ENCODE peak calls at places on chromosomes 6 and 20, in eight cellular contexts. W, X, M, D, S, P, T and Q are unnamed samples.

GRCh38 chr20:51128198-51128597 is 105.3 kb upstream of the KCNG1 start:
- DNase-seq in T (no peak), D (peak), S (no peak), X (peak), P (no peak), M (no peak), W (peak), Q (peak)

GRCh38 chr6:98014791-98015201 is 731.8 kb upstream of the MMS22L start:
- DNase-seq in W (no peak), X (no peak), S (no peak), M (no peak), P (no peak), D (no peak), T (no peak), Q (no peak)

GRCh38 chr20:2705931-2706645 is 13.5 kb downstream of the EBF4 start:
- DNase-seq in M (no peak), T (peak), D (no peak), S (no peak), W (no peak), P (no peak), X (no peak), Q (no peak)

GRCh38 chr20:59526242-59527225 is 77.8 kb upstream of the PHACTR3 start:
- DNase-seq in D (no peak), X (no peak), P (no peak), W (no peak), M (no peak), S (no peak), T (no peak), Q (no peak)

GRCh38 chr6:32941412-32941784 is 570 bp upstream of the HLA-DMB start:
- DNase-seq in M (no peak), S (no peak), X (peak), P (no peak), D (no peak), T (no peak), W (no peak), Q (no peak)

GRCh38 chr6:12806811-12807210 is 90.2 kb downstream of the PHACTR1 start:
- DNase-seq in X (no peak), S (no peak), T (no peak), M (no peak), D (no peak), W (no peak), P (no peak), Q (no peak)

GRCh38 chr20:56689852-56690485 is 60.9 kb downstream of the TFAP2C start:
- DNase-seq in D (peak), M (no peak), W (no peak), T (no peak), P (no peak), S (no peak), X (no peak), Q (peak)

GRCh38 chr6:99739526-99739925 is 132.9 kb downstream of the PRDM13 start:
- DNase-seq in D (no peak), X (no peak), M (no peak), T (no peak), S (no peak), W (no peak), P (peak), Q (no peak)

GRCh38 chr6:63510353-63510686 is 62.0 kb upstream of the LOC128125822 start:
- DNase-seq in D (no peak), S (no peak), W (no peak), P (no peak), X (no peak), T (no peak), M (no peak), Q (no peak)

GRCh38 chr6:57216235-57217101 is 5.6 kb downstream of the RAB23 start:
- DNase-seq in S (peak), P (peak), X (no peak), T (no peak), D (no peak), M (no peak), W (no peak), Q (peak)

GRCh38 chr20:25723975-25724374 is 27.3 kb upstream of the ZNF337 start:
- DNase-seq in D (no peak), X (no peak), P (no peak), M (no peak), W (no peak), S (no peak), T (no peak), Q (no peak)

GRCh38 chr6:84681693-84682326 is 82.6 kb downstream of the TBX18 start:
- DNase-seq in P (no peak), D (no peak), M (no peak), X (no peak), S (no peak), T (no peak), W (no peak), Q (no peak)

GRCh38 chr20:20225325-20225724 is 142.6 kb upstream of the INSM1 start:
- DNase-seq in T (no peak), M (no peak), P (no peak), S (no peak), D (no peak), W (no peak), X (no peak), Q (no peak)

GRCh38 chr20:44170796-44171410 is 16.1 kb downstream of the JPH2 start:
- DNase-seq in W (no peak), M (no peak), T (no peak), P (no peak), S (no peak), D (peak), X (no peak), Q (no peak)

GRCh38 chr20:62925420-62926228 is 681 bp downstream of the DIDO1 start:
- DNase-seq in T (peak), X (peak), S (no peak), P (peak), D (peak), M (peak), W (no peak), Q (peak)

GRCh38 chr20:6832811-6833210 is 65.3 kb downstream of the BMP2 start:
- DNase-seq in S (no peak), W (no peak), M (no peak), D (no peak), X (no peak), P (no peak), T (no peak), Q (no peak)

GRCh38 chr6:44645276-44645675 is 257.8 kb downstream of the CDC5L start:
- DNase-seq in D (no peak), T (no peak), S (no peak), P (no peak), W (no peak), X (no peak), M (no peak), Q (no peak)